ENCODE peak calls at places on chromosomes 16 and 17, in eight cellular contexts. P, U, I, G, E, J, Q and H are unnamed samples.

GRCh38 chr16:81220369-81220768 is 18.1 kb upstream of the BCO1 start:
- DNase-seq in U (no peak), E (no peak), Q (no peak), J (no peak), I (no peak), G (no peak), P (no peak), H (no peak)

GRCh38 chr17:14510136-14510535 is 209.3 kb downstream of the HS3ST3B1 start:
- DNase-seq in P (no peak), E (no peak), G (no peak), J (no peak), U (no peak), Q (no peak), I (no peak), H (no peak)

GRCh38 chr17:36858119-36859002 is 78.9 kb upstream of the LHX1 start:
- DNase-seq in U (no peak), I (no peak), E (no peak), P (no peak), G (no peak), J (no peak), Q (peak; percentile 83), H (no peak)

GRCh38 chr16:27556471-27556870 is 6.5 kb downstream of the KATNIP start:
- DNase-seq in J (no peak), E (no peak), U (no peak), I (no peak), G (no peak), P (no peak), Q (no peak), H (no peak)

GRCh38 chr16:9384141-9384540 is 292.7 kb downstream of the HAPSTR1 start:
- DNase-seq in Q (no peak), G (no peak), I (no peak), J (no peak), U (no peak), E (no peak), P (no peak), H (no peak)

GRCh38 chr17:36722121-36722902 is 120.9 kb downstream of the MRM1 start:
- DNase-seq in G (peak; percentile 38), Q (no peak), I (peak; percentile 61), U (no peak), J (peak; percentile 44), E (no peak), P (peak; percentile 29), H (peak; percentile 75)

GRCh38 chr17:83053779-83054451 is 25.5 kb upstream of the METRNL start:
- DNase-seq in Q (no peak), I (peak; percentile 85), P (no peak), E (peak; percentile 16), J (peak; percentile 35), G (no peak), U (no peak), H (peak; percentile 61)

GRCh38 chr16:5336898-5337297 is 239.3 kb upstream of the EEF2KMT start:
- DNase-seq in G (no peak), J (no peak), E (peak; percentile 48), I (no peak), Q (no peak), U (no peak), P (no peak), H (no peak)

GRCh38 chr17:75365009-75365930 is 40.2 kb downstream of the GRB2 start:
- DNase-seq in P (no peak), U (no peak), E (peak; percentile 58), Q (no peak), I (no peak), J (no peak), G (no peak), H (no peak)

GRCh38 chr17:76151896-76152454 is 10.9 kb upstream of the FOXJ1 start:
- DNase-seq in E (no peak), G (no peak), P (no peak), U (no peak), I (no peak), J (no peak), Q (no peak), H (peak; percentile 74)

GRCh38 chr16:71461686-71462648 is at the start of gene ZNF23:
- DNase-seq in Q (peak; percentile 48), E (peak; percentile 80), J (peak; percentile 87), U (peak; percentile 93), G (peak; percentile 85), P (peak; percentile 83), I (peak; percentile 90), H (peak; percentile 55)

GRCh38 chr16:74999683-75000480 is 1.1 kb downstream of the ZNRF1 start:
- DNase-seq in U (no peak), J (peak; percentile 28), G (peak; percentile 70), I (peak; percentile 61), P (peak; percentile 58), Q (no peak), E (peak; percentile 32), H (peak; percentile 63)

GRCh38 chr17:4951486-4951885 is 567 bp downstream of the ENO3 start:
- DNase-seq in P (no peak), I (no peak), Q (no peak), E (peak; percentile 39), J (no peak), G (no peak), U (no peak), H (no peak)

GRCh38 chr17:54007855-54008254 is 185.1 kb downstream of the KIF2B start:
- DNase-seq in G (no peak), E (peak; percentile 20), J (no peak), U (no peak), I (no peak), Q (no peak), P (no peak), H (no peak)

GRCh38 chr17:80487511-80487910 is 11.1 kb upstream of the NPTX1 start:
- DNase-seq in Q (peak; percentile 37), I (no peak), P (no peak), J (no peak), U (no peak), G (no peak), E (peak; percentile 58), H (no peak)

GRCh38 chr17:77507116-77507885 is 366.5 kb downstream of the SEC14L1 start:
- DNase-seq in E (peak; percentile 76), I (no peak), G (no peak), U (no peak), Q (no peak), P (no peak), J (no peak), H (no peak)

GRCh38 chr17:66811683-66812054 is 23.2 kb upstream of the CACNG5 start:
- DNase-seq in E (no peak), P (no peak), U (no peak), I (no peak), G (no peak), J (no peak), Q (no peak), H (no peak)

GRCh38 chr17:76558210-76559095 is 18.6 kb downstream of the PRCD start:
- DNase-seq in Q (no peak), G (no peak), E (no peak), P (no peak), J (no peak), U (no peak), I (no peak), H (no peak)

GRCh38 chr17:21380659-21381058 is 4.5 kb downstream of the KCNJ12 start:
- DNase-seq in P (no peak), U (no peak), I (no peak), J (no peak), Q (no peak), G (no peak), E (no peak), H (no peak)

GRCh38 chr17:20234266-20234665 is 225.1 kb downstream of the SPECC1 start:
- DNase-seq in U (no peak), J (no peak), G (no peak), Q (no peak), P (no peak), I (no peak), E (no peak), H (no peak)

GRCh38 chr16:17452931-17453330 is 17.8 kb downstream of the XYLT1 start:
- DNase-seq in Q (no peak), E (no peak), I (no peak), G (no peak), U (no peak), J (no peak), P (no peak), H (no peak)

GRCh38 chr16:86307518-86307903 is 202.8 kb upstream of the FOXF1 start:
- DNase-seq in Q (no peak), I (no peak), G (no peak), E (no peak), J (no peak), U (no peak), P (no peak), H (no peak)
- H3K9me3 ChIP-seq in Q (no peaks in the 10 kb centered on the region), I (no peaks in the 10 kb centered on the region), G (no peaks in the 10 kb centered on the region), E (no peaks in the 10 kb centered on the region), J (no peaks in the 10 kb centered on the region), U (no peaks in the 10 kb centered on the region), P (no peaks in the 10 kb centered on the region), H (no peaks in the 10 kb centered on the region)

GRCh38 chr16:56426585-56426984 is 1.2 kb upstream of the AMFR start:
- DNase-seq in U (no peak), I (no peak), P (no peak), E (no peak), J (no peak), Q (peak; percentile 44), G (no peak), H (no peak)

GRCh38 chr16:56424404-56424765 is 960 bp downstream of the AMFR start:
- DNase-seq in E (no peak), I (no peak), G (no peak), P (no peak), Q (no peak), U (no peak), J (no peak), H (no peak)

GRCh38 chr16:56424791-56425438 is 430 bp downstream of the AMFR start:
- DNase-seq in E (peak; percentile 36), G (peak; percentile 21), U (peak; percentile 21), I (peak; percentile 37), J (peak; percentile 38), Q (no peak), P (peak; percentile 47), H (peak; percentile 34)

GRCh38 chr16:56423584-56424403 is 1.6 kb downstream of the AMFR start:
- DNase-seq in E (no peak), Q (no peak), I (no peak), G (no peak), P (no peak), J (no peak), U (no peak), H (no peak)

GRCh38 chr16:56425439-56425832 is at the start of gene AMFR:
- DNase-seq in Q (peak; percentile 57), G (peak; percentile 74), E (peak; percentile 60), I (peak; percentile 59), P (peak; percentile 77), U (peak; percentile 75), J (peak; percentile 73), H (peak; percentile 62)
- TF ChIP-seq CTCF in Q (no peak), G (no peak), E (peak; percentile 56), I (peak; percentile 36), P (peak; percentile 43), U (peak; percentile 48), J (peak; percentile 72), H (peak; percentile 45)

GRCh38 chr16:89343501-89344291 is 126.2 kb downstream of the ZNF778 start:
- DNase-seq in U (no peak), G (no peak), I (no peak), J (no peak), Q (peak; percentile 38), P (no peak), E (no peak), H (no peak)
- H3K4me3 ChIP-seq in U (no peak overlapping the region), G (no peak overlapping the region), I (no peak overlapping the region), J (no peak overlapping the region), Q (no peak overlapping the region), P (no peak overlapping the region), E (no peak overlapping the region), H (no peak overlapping the region)

DNA sequence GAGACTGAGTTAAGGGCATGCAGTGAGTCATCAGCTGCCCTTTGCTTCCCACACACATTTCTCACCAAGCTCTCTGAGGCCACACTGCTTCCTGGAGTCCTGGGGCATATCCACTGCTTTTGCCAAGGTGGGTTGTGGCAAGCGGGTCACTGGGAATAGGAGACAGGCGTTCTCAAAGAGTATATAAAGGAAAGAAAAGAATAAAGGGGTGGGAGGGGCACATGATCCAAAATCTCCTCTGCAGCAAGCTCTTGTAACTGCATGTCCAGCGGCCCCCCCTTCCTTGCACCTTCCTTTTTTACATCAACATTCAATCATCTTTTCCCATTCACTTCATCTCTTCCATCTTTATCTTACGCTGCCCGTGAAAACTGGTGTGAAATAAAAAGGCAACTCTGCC is 259.1 kb upstream of the RPL38 start:
- DNase-seq in E (no peak), U (no peak), Q (no peak), G (no peak), J (no peak), P (no peak), I (no peak), H (no peak)
- H3K9me3 ChIP-seq in E (peaks cover 5% of the 10 kb centered on the region), U (no peaks in the 10 kb centered on the region), Q (no peaks in the 10 kb centered on the region), G (no peaks in the 10 kb centered on the region), J (peaks cover 7% of the 10 kb centered on the region), P (no peaks in the 10 kb centered on the region), I (no peaks in the 10 kb centered on the region), H (no peaks in the 10 kb centered on the region)